ENCODE peak calls at places on chromosome 16, in six cellular contexts. U is lung; T is body of pancreas; D is A549; V is PC-3; Z is CD4-positive, alpha-beta T cell. K is an unnamed sample. For H3K9me3, the result is how much of the 10 kb centered on the place peaks cover.

GRCh38 chr16:11355862-11356261 is 10.6 kb downstream of the RMI2 start:
- DNase-seq in V (no peak), Z (no peak), T (no peak), U (no peak), D (no peak), K (no peak)

GRCh38 chr16:52383640-52384292 is 163.2 kb downstream of the TOX3 start:
- DNase-seq in V (no peak), D (no peak), Z (no peak), U (no peak), T (no peak), K (no peak)

GRCh38 chr16:56960681-56961281 is 969 bp upstream of the CETP start:
- DNase-seq in D (no peak), U (no peak), V (no peak), T (no peak), Z (no peak), K (no peak)

GRCh38 chr16:13957197-13958078 is 37.5 kb downstream of the ERCC4 start:
- DNase-seq in T (peak), Z (no peak), U (peak), D (peak), V (peak), K (peak)

GRCh38 chr16:590165-590874 is 454 bp downstream of the RAB40C start:
- DNase-seq in D (no peak), U (no peak), T (no peak), V (peak), Z (no peak), K (no peak)

GRCh38 chr16:83390759-83391158 is 417.0 kb upstream of the HSBP1 start:
- DNase-seq in D (no peak), Z (no peak), U (no peak), T (no peak), V (no peak), K (no peak)

GRCh38 chr16:87828071-87828971 is 41.0 kb downstream of the SLC7A5 start:
- DNase-seq in V (no peak), T (peak), D (no peak), U (no peak), Z (no peak), K (no peak)

GRCh38 chr16:26859086-26859485 is 207.6 kb upstream of the C16orf82 start:
- DNase-seq in V (no peak), D (no peak), T (no peak), Z (no peak), U (no peak), K (no peak)

GRCh38 chr16:28876973-28877641 is 1.2 kb upstream of the ATP2A1 start:
- DNase-seq in V (no peak), Z (no peak), T (no peak), D (no peak), U (no peak), K (no peak)

GRCh38 chr16:79055251-79055972 is 545.1 kb downstream of the MAF start:
- DNase-seq in V (no peak), T (no peak), D (no peak), Z (no peak), U (no peak), K (no peak)

GRCh38 chr16:318628-319027 is 33.9 kb downstream of the AXIN1 start:
- DNase-seq in V (no peak), T (no peak), Z (no peak), U (no peak), D (peak), K (no peak)

GRCh38 chr16:973366-973765 is 2.6 kb upstream of the LMF1 start:
- DNase-seq in U (no peak), D (no peak), T (no peak), V (no peak), Z (no peak), K (no peak)

GRCh38 chr16:83539736-83540490 is 267.9 kb upstream of the HSBP1 start:
- DNase-seq in T (no peak), D (no peak), V (no peak), Z (no peak), U (no peak), K (no peak)

GRCh38 chr16:8729779-8730334 is 55.4 kb downstream of the ABAT start:
- DNase-seq in U (no peak), D (no peak), V (no peak), Z (no peak), T (no peak), K (no peak)

GRCh38 chr16:59210955-59211541 is 476.9 kb upstream of the GOT2 start:
- DNase-seq in D (peak), Z (no peak), T (peak), V (no peak), U (no peak), K (no peak)

GRCh38 chr16:23595951-23596720 is at the start of gene NDUFAB1:
- DNase-seq in T (peak), V (peak), U (peak), D (peak), Z (peak), K (peak)

GRCh38 chr16:27972500-27972899 is 91.0 kb downstream of the GSG1L start:
- DNase-seq in U (no peak), T (no peak), V (peak), D (peak), Z (no peak), K (peak)

GRCh38 chr16:66262253-66263167 is 104.0 kb upstream of the CDH5 start:
- DNase-seq in V (no peak), Z (no peak), U (no peak), D (no peak), T (no peak), K (no peak)

GRCh38 chr16:66287916-66288315 is 78.6 kb upstream of the CDH5 start:
- DNase-seq in T (no peak), Z (no peak), V (no peak), D (no peak), U (no peak), K (no peak)

GRCh38 chr16:61233718-61234117 is 802.5 kb downstream of the CDH8 start:
- DNase-seq in V (no peak), Z (no peak), D (no peak), U (no peak), T (no peak), K (no peak)

GRCh38 chr16:2230376-2230775 is 5.9 kb upstream of the DNASE1L2 start:
- DNase-seq in U (no peak), Z (no peak), D (no peak), T (no peak), V (no peak), K (no peak)

GRCh38 chr16:58614212-58614611 is 15.4 kb downstream of the CNOT1 start:
- DNase-seq in V (peak), U (no peak), T (no peak), Z (no peak), D (no peak), K (no peak)

GRCh38 chr16:66800856-66801255 is 528 bp downstream of the TERB1 start:
- DNase-seq in U (no peak), V (no peak), Z (no peak), T (no peak), D (no peak), K (no peak)

GRCh38 chr16:67158637-67159600 is 790 bp downstream of the TRADD start:
- DNase-seq in U (no peak), D (peak), T (peak), Z (peak), V (peak), K (peak)

DNA sequence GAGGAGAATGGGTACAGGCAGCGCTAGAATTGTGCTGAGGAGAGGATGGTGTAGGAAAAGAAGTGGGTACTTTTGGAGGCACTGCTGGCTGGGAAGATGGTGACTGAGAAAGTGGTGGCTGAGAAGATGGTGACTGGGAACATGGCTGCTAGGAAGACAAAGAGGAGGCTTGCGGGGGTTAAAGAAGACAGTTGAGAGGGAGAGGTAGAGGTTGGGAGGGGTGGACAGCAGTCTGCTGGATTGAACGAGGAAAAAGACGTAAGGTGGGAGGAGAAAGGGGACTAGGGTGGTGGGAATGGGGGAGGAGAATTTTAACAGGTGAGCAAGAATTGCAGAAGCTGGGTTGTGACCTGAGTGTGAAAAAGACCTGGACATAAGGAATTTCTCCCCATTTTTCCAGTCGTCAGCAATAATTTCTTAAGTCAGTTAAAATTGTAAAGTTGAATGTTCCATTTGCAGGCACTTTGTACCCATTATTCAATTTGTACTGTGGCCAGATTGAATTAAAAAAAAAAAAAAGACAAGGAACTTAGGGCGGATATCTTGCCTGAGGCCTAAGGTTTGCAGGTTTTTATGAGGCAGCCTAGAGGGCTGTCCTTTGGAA is 2450.0 kb downstream of the TP53TG3F start:
- DNase-seq in U (no peak), D (no peak), T (no peak), V (no peak), Z (no peak), K (no peak)
- H3K9me3 ChIP-seq in U (under half), D (under half), T (under half), V (under half), Z (under half), K (under half)

DNA sequence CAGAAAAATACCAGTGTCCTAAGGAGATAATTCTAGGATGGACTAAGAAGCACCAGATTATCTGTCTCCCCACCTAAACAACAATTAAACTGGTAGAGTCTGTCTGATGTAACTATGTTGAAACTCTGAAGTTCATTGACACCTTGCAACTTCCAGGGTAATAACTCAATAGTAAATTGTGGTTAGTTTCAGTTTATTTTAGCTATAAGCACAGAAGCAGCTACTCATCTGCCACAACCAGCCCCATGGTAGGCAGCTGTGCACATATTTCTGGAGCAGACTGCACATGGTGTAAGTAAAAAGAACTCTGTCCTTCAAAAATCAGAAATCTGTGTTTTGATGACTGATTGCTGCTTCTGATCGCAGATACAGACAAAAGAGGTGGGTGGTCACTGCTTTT is 852.1 kb downstream of the CDH11 start:
- DNase-seq in D (no peak), T (no peak), Z (no peak), U (no peak), V (no peak), K (no peak)
- H3K9me3 ChIP-seq in D (under half), T (under half), Z (under half), U (under half), V (under half), K (under half)

DNA sequence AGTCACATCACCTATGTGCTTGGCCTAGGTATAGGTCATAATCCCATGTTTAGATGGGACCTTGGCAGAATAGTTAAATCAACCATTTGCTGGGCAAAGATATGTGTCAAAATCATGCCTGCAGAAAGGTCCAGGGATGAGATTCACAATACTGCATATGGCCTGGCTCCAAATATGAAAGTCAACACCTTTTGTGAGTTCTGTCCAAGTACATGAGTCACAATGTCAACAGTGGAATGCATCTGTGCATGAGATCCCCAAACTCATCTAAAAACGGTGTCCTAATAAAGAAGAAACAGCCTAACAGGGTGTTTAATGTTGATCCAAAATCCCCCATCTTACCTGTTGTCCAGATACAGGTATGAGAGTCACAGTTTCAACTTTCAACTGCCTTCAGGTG is 1847.5 kb downstream of the TP53TG3F start:
- DNase-seq in U (no peak), Z (no peak), T (no peak), V (peak), D (no peak), K (no peak)
- H3K9me3 ChIP-seq in U (under half), Z (under half), T (under half), V (under half), D (under half), K (under half)

GRCh38 chr16:63787014-63787413 is 1334.8 kb downstream of the CDH11 start:
- DNase-seq in V (no peak), T (no peak), Z (no peak), U (no peak), D (no peak), K (no peak)
- H3K9me3 ChIP-seq in V (under half), T (under half), Z (under half), U (under half), D (under half), K (under half)

GRCh38 chr16:54353097-54353496 is 66.5 kb upstream of the IRX3 start:
- DNase-seq in U (no peak), T (no peak), V (no peak), D (no peak), Z (no peak), K (no peak)
- H3K9me3 ChIP-seq in U (under half), T (under half), V (under half), D (under half), Z (under half), K (under half)

DNA sequence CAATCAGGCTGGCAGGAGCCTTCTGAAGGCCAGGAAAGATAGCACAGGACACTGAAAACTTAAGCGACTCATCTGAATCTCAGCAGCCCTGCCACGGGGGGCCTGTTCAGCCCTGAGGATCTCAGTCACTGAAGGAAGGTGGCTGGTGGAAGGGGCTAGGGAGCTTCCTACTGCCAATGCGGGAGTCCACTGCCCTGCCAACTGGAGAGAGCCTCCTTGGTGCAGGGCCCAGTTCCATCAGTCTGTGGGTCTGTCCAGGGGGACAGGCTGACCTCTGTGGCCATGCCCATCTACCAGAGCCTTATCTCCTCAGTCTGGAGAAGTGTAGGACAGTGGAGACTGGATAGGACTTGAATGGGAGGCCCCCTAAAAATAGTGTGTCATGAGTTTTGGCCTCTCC is 1851.6 kb downstream of the TP53TG3F start:
- DNase-seq in Z (no peak), U (no peak), V (no peak), T (no peak), D (no peak), K (no peak)
- H3K9me3 ChIP-seq in Z (under half), U (under half), V (under half), T (under half), D (under half), K (under half)

DNA sequence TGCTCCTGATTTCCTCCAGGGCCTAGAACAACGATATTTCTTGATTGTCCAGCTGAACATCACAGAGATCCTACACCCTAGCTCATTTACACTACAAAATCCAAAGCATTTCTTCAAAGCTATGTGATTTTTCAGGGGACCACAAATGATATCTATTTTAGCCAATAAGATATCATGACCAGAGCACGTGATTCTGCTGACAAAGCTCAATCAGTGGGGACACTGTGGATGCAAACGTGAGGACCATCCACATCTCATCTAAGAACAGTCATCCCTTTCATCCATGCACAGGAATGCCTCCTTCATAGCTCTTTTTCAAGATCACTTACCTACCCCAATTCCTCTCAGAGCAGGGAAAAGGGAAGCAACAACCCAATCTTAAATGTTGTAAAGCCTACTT is 56.9 kb downstream of the ACSM2B start:
- DNase-seq in T (no peak), Z (no peak), U (no peak), V (no peak), D (no peak), K (no peak)
- H3K9me3 ChIP-seq in T (under half), Z (under half), U (under half), V (under half), D (under half), K (under half)

GRCh38 chr16:68577352-68577853 is 38.3 kb downstream of the ZFP90 start:
- DNase-seq in Z (no peak), D (no peak), U (no peak), T (no peak), V (no peak), K (no peak)

GRCh38 chr16:68575082-68575481 is 36.0 kb downstream of the ZFP90 start:
- DNase-seq in U (no peak), Z (no peak), D (no peak), V (no peak), T (no peak), K (no peak)

DNA sequence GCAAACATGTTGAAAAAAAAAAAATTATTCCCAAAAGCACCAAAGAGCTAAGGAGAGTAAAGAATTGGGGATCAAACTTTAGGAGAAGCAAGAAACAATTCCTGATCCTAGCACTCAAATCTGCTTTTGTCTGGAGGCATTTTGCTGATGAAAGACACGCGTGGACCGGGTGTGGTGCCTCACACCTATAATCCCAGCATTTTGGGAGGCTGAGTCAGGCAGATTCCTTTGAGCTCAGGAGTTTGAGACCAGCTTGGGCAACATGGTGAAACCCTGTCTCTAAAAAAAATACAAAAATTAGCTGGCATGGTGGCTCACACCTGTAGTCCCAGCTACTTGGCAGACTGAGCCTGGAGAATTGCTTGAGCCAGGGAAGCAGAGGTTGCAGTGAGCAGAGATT is 35.4 kb downstream of the ZFP90 start:
- DNase-seq in Z (no peak), V (no peak), U (no peak), T (no peak), D (no peak), K (no peak)
- H3K9me3 ChIP-seq in Z (half or more), V (under half), U (under half), T (under half), D (half or more), K (half or more)

GRCh38 chr16:89401205-89401604 is 89.2 kb downstream of the ANKRD11 start:
- DNase-seq in T (no peak), D (no peak), U (no peak), V (no peak), Z (no peak), K (no peak)

GRCh38 chr16:89397331-89397861 is 93.0 kb downstream of the ANKRD11 start:
- DNase-seq in U (no peak), V (no peak), Z (no peak), T (no peak), D (no peak), K (no peak)

GRCh38 chr16:89400740-89401139 is 89.6 kb downstream of the ANKRD11 start:
- DNase-seq in Z (no peak), V (no peak), U (no peak), T (no peak), D (no peak), K (no peak)

GRCh38 chr16:89396156-89396555 is 94.2 kb downstream of the ANKRD11 start:
- DNase-seq in T (no peak), U (no peak), Z (no peak), D (no peak), V (no peak), K (no peak)

GRCh38 chr16:89398924-89399323 is 91.4 kb downstream of the ANKRD11 start:
- DNase-seq in Z (no peak), T (no peak), V (no peak), U (no peak), D (no peak), K (no peak)
- H3K9me3 ChIP-seq in Z (under half), T (under half), V (under half), U (under half), D (under half), K (under half)

K was measured in transverse colon.